ENCODE peak calls at places on chromosomes 12 and 14, in four cellular contexts. W, P, B and H are unnamed samples.

GRCh38 chr12:73330584-73331351 is 1058.6 kb downstream of the TRHDE start:
- DNase-seq in P (no peak), W (no peak), B (no peak), H (no peak)

GRCh38 chr12:42862055-42862454 is 272.5 kb upstream of the PRICKLE1 start:
- DNase-seq in P (no peak), W (no peak), B (no peak), H (no peak)

GRCh38 chr14:77407158-77407557 is 16.2 kb downstream of the NOXRED1 start:
- DNase-seq in P (no peak), W (no peak), B (peak), H (no peak)

GRCh38 chr12:4137015-4137414 is 136.5 kb upstream of the CCND2 start:
- DNase-seq in P (no peak), B (no peak), W (no peak), H (no peak)

GRCh38 chr14:75370416-75371205 is 57.2 kb upstream of the JDP2 start:
- DNase-seq in B (no peak), W (no peak), P (no peak), H (no peak)

GRCh38 chr12:15336772-15337553 is 14.7 kb downstream of the PTPRO start:
- DNase-seq in P (no peak), B (no peak), W (no peak), H (no peak)

GRCh38 chr14:86838363-86838762 is 1154.6 kb downstream of the GALC start:
- DNase-seq in W (no peak), B (no peak), P (no peak), H (no peak)

GRCh38 chr12:82461393-82461792 is 103.1 kb downstream of the METTL25 start:
- DNase-seq in P (no peak), W (no peak), B (no peak), H (peak)

GRCh38 chr14:52960627-52961026 is 9.8 kb upstream of the FERMT2 start:
- DNase-seq in B (no peak), P (no peak), W (no peak), H (no peak)

GRCh38 chr14:72714094-72714493 is 179.8 kb downstream of the DPF3 start:
- DNase-seq in W (peak), B (no peak), P (no peak), H (no peak)

DNA sequence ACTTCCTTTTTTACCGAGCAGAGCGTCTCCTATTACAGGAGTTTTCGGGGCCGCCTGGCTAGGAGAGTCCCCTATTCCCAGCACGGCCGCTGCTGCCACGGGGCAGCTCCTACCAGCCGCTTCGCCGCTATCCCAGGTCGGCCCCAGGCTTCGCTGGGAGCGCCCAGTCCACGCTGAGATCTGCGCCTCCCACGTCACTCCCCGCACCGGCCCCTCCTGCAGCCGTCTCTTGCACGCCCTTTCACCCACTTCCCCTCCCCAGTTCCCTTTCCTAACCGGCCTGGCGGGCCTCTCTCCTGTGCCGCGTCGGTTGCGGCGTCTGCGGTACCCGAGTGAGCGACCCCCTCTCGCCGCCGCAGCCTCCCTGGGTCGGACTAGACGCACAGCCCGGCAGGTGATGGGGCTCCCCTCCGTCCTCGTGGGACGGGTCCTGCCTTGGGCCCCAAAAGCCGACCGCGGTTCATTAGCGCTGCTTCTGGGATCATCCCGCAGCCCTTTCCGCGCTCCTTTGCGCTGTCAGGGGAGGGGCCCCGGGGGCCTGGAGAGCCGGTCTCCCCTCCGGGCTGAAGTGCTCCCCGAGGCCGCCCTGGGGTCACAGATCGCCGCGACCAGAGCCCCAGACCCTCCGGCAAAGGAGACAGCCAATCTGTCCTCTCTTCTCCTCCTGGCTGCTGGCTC is 1318.4 kb downstream of the TMEM121 start:
- DNase-seq in P (no peak), W (no peak), B (no peak), H (peak)
- TF ChIP-seq CEBPB in P (no peak), W (no peak), B (no peak), H (no peak)

GRCh38 chr12:119938049-119938667 is 50.9 kb upstream of the BICDL1 start:
- DNase-seq in W (peak), P (peak), B (peak), H (peak)
- TF ChIP-seq HDAC6 in W (no peak), P (no peak), B (no peak), H (no peak)

GRCh38 chr12:70730675-70731180 is 93.5 kb upstream of the PTPRB start:
- DNase-seq in P (no peak), B (no peak), W (no peak), H (no peak)

GRCh38 chr12:70732287-70732686 is 95.1 kb upstream of the PTPRB start:
- DNase-seq in W (no peak), P (no peak), B (no peak), H (no peak)

GRCh38 chr12:70736775-70737174 is 99.5 kb upstream of the PTPRB start:
- DNase-seq in B (no peak), P (no peak), W (no peak), H (no peak)

GRCh38 chr12:70733385-70733784 is 96.2 kb upstream of the PTPRB start:
- DNase-seq in W (peak), P (peak), B (peak), H (peak)
- TF ChIP-seq CEBPB in W (no peak), P (no peak), B (no peak), H (no peak)

DNA sequence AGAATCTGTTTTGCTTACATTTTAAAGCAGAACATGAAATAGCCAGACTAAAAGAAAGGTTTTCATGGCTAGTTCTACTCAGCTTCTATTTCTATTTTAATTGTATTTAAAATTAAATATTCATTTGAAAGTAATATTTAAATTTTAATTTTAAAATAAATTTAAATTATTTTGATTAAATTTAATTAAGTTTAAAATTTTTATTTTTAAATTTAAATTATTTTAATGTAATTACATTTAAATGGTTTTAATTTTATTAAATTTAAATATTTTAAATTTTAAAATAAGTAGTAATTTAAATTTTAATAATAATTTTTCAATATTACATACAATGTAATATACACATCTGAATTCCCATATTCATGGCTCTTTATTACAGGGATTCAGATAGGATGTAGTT is 17.3 kb upstream of the KCNK10 start:
- DNase-seq in P (no peak), W (no peak), B (no peak), H (no peak)
- TF ChIP-seq HDAC6 in P (no peak), W (no peak), B (no peak), H (no peak)

GRCh38 chr12:116125084-116125483 is 152.4 kb downstream of the MED13L start:
- DNase-seq in W (no peak), P (no peak), B (no peak), H (no peak)

GRCh38 chr12:116122639-116123038 is 154.9 kb downstream of the MED13L start:
- DNase-seq in B (no peak), P (no peak), W (no peak), H (no peak)

GRCh38 chr12:116123511-116124258 is 153.8 kb downstream of the MED13L start:
- DNase-seq in B (peak), W (no peak), P (no peak), H (no peak)

GRCh38 chr12:116125981-116126566 is 151.4 kb downstream of the MED13L start:
- DNase-seq in P (no peak), B (no peak), W (no peak), H (no peak)

GRCh38 chr12:116121453-116121871 is 156.0 kb downstream of the MED13L start:
- DNase-seq in W (no peak), B (no peak), P (no peak), H (no peak)
- TF ChIP-seq CEBPB in W (no peak), B (peak), P (no peak), H (no peak)